ENCODE peak calls at places on chromosome 7, in seven cellular contexts. A, R, C, Q, Z, L and H are unnamed samples.

GRCh38 chr7:20152511-20152910 is 64.7 kb downstream of the MACC1 start:
- DNase-seq in A (no peak), R (no peak), C (no peak), Q (no peak), Z (no peak), L (no peak), H (no peak)

GRCh38 chr7:98996162-98996552 is 117.8 kb downstream of the TRRAP start:
- DNase-seq in A (no peak), R (peak; percentile 31), C (no peak), Q (no peak), Z (peak; percentile 61), L (no peak), H (no peak)

GRCh38 chr7:101321491-101322401 is at the start of gene IFT22:
- DNase-seq in A (peak; percentile 79), R (peak; percentile 90), C (peak; percentile 93), Q (peak; percentile 92), Z (peak; percentile 85), L (peak; percentile 49), H (peak; percentile 87)

GRCh38 chr7:81154565-81154964 is 235.7 kb upstream of the SEMA3C start:
- DNase-seq in A (no peak), R (no peak), C (no peak), Q (no peak), Z (no peak), L (no peak), H (no peak)

GRCh38 chr7:29146082-29146706 is at the start of gene CPVL:
- DNase-seq in A (no peak), R (no peak), C (peak; percentile 53), Q (peak; percentile 80), Z (peak; percentile 16), L (no peak), H (no peak)

GRCh38 chr7:26859720-26860119 is 4.7 kb downstream of the SKAP2 start:
- DNase-seq in A (no peak), R (no peak), C (no peak), Q (no peak), Z (no peak), L (no peak), H (no peak)

GRCh38 chr7:2701832-2702593 is 14.0 kb downstream of the AMZ1 start:
- DNase-seq in A (no peak), R (no peak), C (no peak), Q (no peak), Z (peak; percentile 82), L (no peak), H (no peak)

GRCh38 chr7:142349670-142350405 is 92.0 kb upstream of the PRSS58 start:
- DNase-seq in A (no peak), R (no peak), C (peak; percentile 82), Q (no peak), Z (no peak), L (no peak), H (no peak)

GRCh38 chr7:148723166-148723559 is 24.5 kb downstream of the CUL1 start:
- DNase-seq in A (no peak), R (no peak), C (no peak), Q (no peak), Z (no peak), L (no peak), H (no peak)

GRCh38 chr7:36651404-36651803 is 72.9 kb downstream of the AOAH start:
- DNase-seq in A (no peak), R (no peak), C (no peak), Q (no peak), Z (no peak), L (no peak), H (no peak)

GRCh38 chr7:140016540-140016939 is 46.2 kb downstream of the PARP12 start:
- DNase-seq in A (no peak), R (no peak), C (no peak), Q (no peak), Z (no peak), L (no peak), H (no peak)

GRCh38 chr7:82172896-82173295 is 270.7 kb downstream of the CACNA2D1 start:
- DNase-seq in A (no peak), R (no peak), C (no peak), Q (peak; percentile 27), Z (no peak), L (no peak), H (no peak)

GRCh38 chr7:152076324-152076821 is 50.9 kb downstream of the GALNT11 start:
- DNase-seq in A (peak; percentile 24), R (peak; percentile 8), C (no peak), Q (peak; percentile 65), Z (peak; percentile 8), L (no peak), H (no peak)

GRCh38 chr7:7221602-7222038 is 39.3 kb downstream of the C1GALT1 start:
- DNase-seq in A (no peak), R (no peak), C (no peak), Q (peak; percentile 7), Z (no peak), L (no peak), H (no peak)

GRCh38 chr7:39656415-39656814 is 33.0 kb downstream of the RALA start:
- DNase-seq in A (no peak), R (no peak), C (no peak), Q (no peak), Z (no peak), L (no peak), H (no peak)

GRCh38 chr7:44217852-44218402 is 17.1 kb downstream of the YKT6 start:
- DNase-seq in A (no peak), R (no peak), C (no peak), Q (no peak), Z (no peak), L (no peak), H (no peak)

GRCh38 chr7:90952649-90952991 is 311.6 kb upstream of the FZD1 start:
- DNase-seq in A (no peak), R (no peak), C (no peak), Q (no peak), Z (no peak), L (no peak), H (no peak)

GRCh38 chr7:65938336-65938895 is 43.6 kb downstream of the GUSB start:
- DNase-seq in A (no peak), R (no peak), C (no peak), Q (no peak), Z (no peak), L (no peak), H (no peak)